ENCODE peak calls at places on chromosomes 3 and 15, in five cellular contexts. V is fibroblast of mammary gland, U is lung microvascular endothelial cell, M is C1 segment of cervical spinal cord, F is Kasumi-1. D is an unnamed sample.

GRCh38 chr15:76071816-76072215 is 12.0 kb downstream of the TMEM266 start:
- DNase-seq in V (no peak), U (no peak), M (no peak), F (no peak), D (no peak)

GRCh38 chr15:67070150-67070549 is 4.7 kb downstream of the SMAD3 start:
- DNase-seq in V (no peak), U (no peak), M (no peak), F (no peak), D (no peak)

GRCh38 chr3:162684260-162684659 is 1187.7 kb downstream of the OTOL1 start:
- DNase-seq in V (no peak), U (no peak), M (no peak), F (no peak), D (no peak)

GRCh38 chr3:186220886-186221285 is 112.0 kb upstream of the ETV5 start:
- DNase-seq in V (peak), U (no peak), M (peak), F (no peak), D (no peak)

GRCh38 chr15:99495430-99496301 is 70.1 kb upstream of the MEF2A start:
- DNase-seq in V (no peak), U (no peak), M (no peak), F (no peak), D (no peak)

GRCh38 chr3:53457068-53457467 is 37.3 kb upstream of the CACNA1D start:
- DNase-seq in V (no peak), U (no peak), M (no peak), F (no peak), D (no peak)

GRCh38 chr3:138340511-138340910 is 7.9 kb upstream of the MRAS start:
- DNase-seq in V (no peak), U (no peak), M (no peak), F (no peak), D (no peak)

GRCh38 chr15:50633653-50634052 is 52.9 kb downstream of the TRPM7 start:
- DNase-seq in V (peak), U (peak), M (no peak), F (no peak), D (no peak)

GRCh38 chr3:41508063-41508696 is 308.9 kb downstream of the CTNNB1 start:
- DNase-seq in V (peak), U (no peak), M (no peak), F (no peak), D (no peak)

GRCh38 chr3:168865022-168865551 is 769.4 kb upstream of the GOLIM4 start:
- DNase-seq in V (peak), U (peak), M (no peak), F (peak), D (no peak)

GRCh38 chr3:127588675-127589577 is 1.6 kb downstream of the TPRA1 start:
- DNase-seq in V (peak), U (peak), M (no peak), F (peak), D (no peak)

GRCh38 chr3:118587037-118587741 is 447.5 kb downstream of the IGSF11 start:
- DNase-seq in V (no peak), U (no peak), M (no peak), F (no peak), D (no peak)

GRCh38 chr3:146884291-146884690 is 279.1 kb upstream of the PLSCR5 start:
- DNase-seq in V (no peak), U (no peak), M (no peak), F (no peak), D (no peak)

GRCh38 chr15:65460948-65461347 is 38.2 kb upstream of the IGDCC4 start:
- DNase-seq in V (peak), U (no peak), M (no peak), F (no peak), D (no peak)

GRCh38 chr15:57183041-57183440 is 193.3 kb upstream of the CGNL1 start:
- DNase-seq in V (peak), U (no peak), M (no peak), F (no peak), D (no peak)

GRCh38 chr3:17632401-17633100 is 109.9 kb downstream of the TBC1D5 start:
- DNase-seq in V (peak), U (no peak), M (no peak), F (peak), D (no peak)

GRCh38 chr3:101676765-101677435 is at the start of gene ZBTB11:
- DNase-seq in V (peak), U (peak), M (no peak), F (no peak), D (peak)

GRCh38 chr15:60396964-60397771 is 618 bp downstream of the ANXA2 start:
- DNase-seq in V (peak), U (peak), M (no peak), F (peak), D (peak)

GRCh38 chr3:186882881-186883685 is 40.6 kb downstream of the ADIPOQ start:
- DNase-seq in V (peak), U (peak), M (no peak), F (peak), D (no peak)

GRCh38 chr3:101676219-101676764 is 640 bp downstream of the ZBTB11 start:
- DNase-seq in V (peak), U (peak), M (no peak), F (no peak), D (peak)

GRCh38 chr3:83216919-83217594 is 1455.6 kb upstream of the GBE1 start:
- DNase-seq in V (no peak), U (no peak), M (no peak), F (no peak), D (no peak)

GRCh38 chr3:109018828-109019227 is 65.1 kb upstream of the GUCA1C start:
- DNase-seq in V (no peak), U (peak), M (no peak), F (peak), D (no peak)

GRCh38 chr15:69574506-69574905 is 121.9 kb downstream of the RPLP1 start:
- DNase-seq in V (no peak), U (no peak), M (no peak), F (no peak), D (no peak)

GRCh38 chr3:98328933-98329332 is 24.7 kb upstream of the OR5K4 start:
- DNase-seq in V (no peak), U (no peak), M (no peak), F (no peak), D (no peak)

GRCh38 chr3:20064387-20064786 is 24.1 kb downstream of the KAT2B start:
- DNase-seq in V (no peak), U (no peak), M (no peak), F (no peak), D (no peak)

GRCh38 chr15:85886345-85886935 is 91.7 kb upstream of the KLHL25 start:
- DNase-seq in V (no peak), U (no peak), M (no peak), F (no peak), D (no peak)

GRCh38 chr3:78086150-78086549 is 1046.3 kb downstream of the ROBO2 start:
- DNase-seq in V (peak), U (no peak), M (no peak), F (no peak), D (no peak)

GRCh38 chr3:60304103-60304502 is 947.1 kb downstream of the FHIT start:
- DNase-seq in V (peak), U (no peak), M (no peak), F (no peak), D (no peak)

GRCh38 chr3:133840055-133840737 is 34.6 kb downstream of the SRPRB start:
- DNase-seq in V (no peak), U (no peak), M (no peak), F (no peak), D (no peak)

GRCh38 chr3:64642327-64643151 is 45.3 kb downstream of the ADAMTS9 start:
- DNase-seq in V (no peak), U (no peak), M (no peak), F (no peak), D (no peak)

GRCh38 chr15:95215016-95215415 is 983.7 kb downstream of the MCTP2 start:
- DNase-seq in V (no peak), U (no peak), M (no peak), F (no peak), D (no peak)